ENCODE peak calls at places on chromosome 1, in ten cellular contexts. One of them, this sample, is unnamed.

GRCh38 chr1:164559342-164560070 is 522 bp downstream of the PBX1 start:
- DNase-seq in GM03348: peak
- DNase-seq in activated naive CD4-positive, alpha-beta T cell: no peak
- DNase-seq in fibroblast of the conjunctiva: no peak
- DNase-seq in fibroblast of pulmonary artery: peak
- DNase-seq in cardiac fibroblast: peak
- DNase-seq in stimulated activated naive CD8-positive, alpha-beta T cell treated with anti-CD3 and anti-CD28 coated beads, Interleukin-15, Interleukin-2, amounts not matched to agents 100 U/mL and 50 U/mL, for 24 hours: no peak
- DNase-seq in bronchial epithelial cell: peak
- DNase-seq in left lung: no peak
- DNase-seq in GM23338: peak
- DNase-seq in this sample: no peak

GRCh38 chr1:239870194-239870593 is 221.5 kb upstream of the FMN2 start:
- DNase-seq in activated naive CD4-positive, alpha-beta T cell: no peak
- DNase-seq in left lung: no peak
- DNase-seq in bronchial epithelial cell: no peak
- DNase-seq in GM23338: no peak
- DNase-seq in cardiac fibroblast: no peak
- DNase-seq in fibroblast of the conjunctiva: no peak
- DNase-seq in GM03348: no peak
- DNase-seq in stimulated activated naive CD8-positive, alpha-beta T cell treated with anti-CD3 and anti-CD28 coated beads, Interleukin-15, Interleukin-2, amounts not matched to agents 100 U/mL and 50 U/mL, for 24 hours: no peak
- DNase-seq in fibroblast of pulmonary artery: no peak
- DNase-seq in this sample: no peak

GRCh38 chr1:44312652-44313196 is 42.3 kb downstream of the ERI3 start:
- DNase-seq in GM03348: no peak
- DNase-seq in cardiac fibroblast: no peak
- DNase-seq in activated naive CD4-positive, alpha-beta T cell: no peak
- DNase-seq in fibroblast of pulmonary artery: no peak
- DNase-seq in fibroblast of the conjunctiva: no peak
- DNase-seq in stimulated activated naive CD8-positive, alpha-beta T cell treated with anti-CD3 and anti-CD28 coated beads, Interleukin-15, Interleukin-2, amounts not matched to agents 100 U/mL and 50 U/mL, for 24 hours: no peak
- DNase-seq in left lung: no peak
- DNase-seq in GM23338: no peak
- DNase-seq in bronchial epithelial cell: no peak
- DNase-seq in this sample: no peak

GRCh38 chr1:82386365-82387069 is 585.8 kb downstream of the ADGRL2 start:
- DNase-seq in left lung: no peak
- DNase-seq in GM23338: no peak
- DNase-seq in fibroblast of the conjunctiva: no peak
- DNase-seq in fibroblast of pulmonary artery: no peak
- DNase-seq in GM03348: no peak
- DNase-seq in activated naive CD4-positive, alpha-beta T cell: no peak
- DNase-seq in cardiac fibroblast: no peak
- DNase-seq in stimulated activated naive CD8-positive, alpha-beta T cell treated with anti-CD3 and anti-CD28 coated beads, Interleukin-15, Interleukin-2, amounts not matched to agents 100 U/mL and 50 U/mL, for 24 hours: no peak
- DNase-seq in bronchial epithelial cell: peak
- DNase-seq in this sample: no peak

GRCh38 chr1:106879538-106879937 is 176.9 kb upstream of the PRMT6 start:
- DNase-seq in cardiac fibroblast: no peak
- DNase-seq in GM03348: no peak
- DNase-seq in activated naive CD4-positive, alpha-beta T cell: no peak
- DNase-seq in fibroblast of the conjunctiva: no peak
- DNase-seq in fibroblast of pulmonary artery: no peak
- DNase-seq in GM23338: peak
- DNase-seq in bronchial epithelial cell: peak
- DNase-seq in left lung: peak
- DNase-seq in stimulated activated naive CD8-positive, alpha-beta T cell treated with anti-CD3 and anti-CD28 coated beads, Interleukin-15, Interleukin-2, amounts not matched to agents 100 U/mL and 50 U/mL, for 24 hours: no peak
- DNase-seq in this sample: no peak

GRCh38 chr1:67118191-67118590 is 16.6 kb downstream of the C1orf141 start:
- DNase-seq in left lung: no peak
- DNase-seq in GM03348: no peak
- DNase-seq in activated naive CD4-positive, alpha-beta T cell: no peak
- DNase-seq in stimulated activated naive CD8-positive, alpha-beta T cell treated with anti-CD3 and anti-CD28 coated beads, Interleukin-15, Interleukin-2, amounts not matched to agents 100 U/mL and 50 U/mL, for 24 hours: no peak
- DNase-seq in fibroblast of pulmonary artery: no peak
- DNase-seq in fibroblast of the conjunctiva: no peak
- DNase-seq in GM23338: no peak
- DNase-seq in bronchial epithelial cell: no peak
- DNase-seq in cardiac fibroblast: no peak
- DNase-seq in this sample: no peak

GRCh38 chr1:60425528-60425927 is 352.0 kb upstream of the C1orf87 start:
- DNase-seq in cardiac fibroblast: peak
- DNase-seq in bronchial epithelial cell: peak
- DNase-seq in activated naive CD4-positive, alpha-beta T cell: no peak
- DNase-seq in fibroblast of the conjunctiva: no peak
- DNase-seq in stimulated activated naive CD8-positive, alpha-beta T cell treated with anti-CD3 and anti-CD28 coated beads, Interleukin-15, Interleukin-2, amounts not matched to agents 100 U/mL and 50 U/mL, for 24 hours: no peak
- DNase-seq in fibroblast of pulmonary artery: peak
- DNase-seq in GM23338: peak
- DNase-seq in GM03348: peak
- DNase-seq in left lung: no peak
- DNase-seq in this sample: no peak

GRCh38 chr1:169363046-169363756 is 4.4 kb downstream of the NME7 start:
- DNase-seq in left lung: no peak
- DNase-seq in bronchial epithelial cell: peak
- DNase-seq in GM23338: no peak
- DNase-seq in GM03348: peak
- DNase-seq in stimulated activated naive CD8-positive, alpha-beta T cell treated with anti-CD3 and anti-CD28 coated beads, Interleukin-15, Interleukin-2, amounts not matched to agents 100 U/mL and 50 U/mL, for 24 hours: peak
- DNase-seq in cardiac fibroblast: peak
- DNase-seq in fibroblast of pulmonary artery: peak
- DNase-seq in fibroblast of the conjunctiva: peak
- DNase-seq in activated naive CD4-positive, alpha-beta T cell: no peak
- DNase-seq in this sample: no peak

GRCh38 chr1:225593414-225593813 is 59.5 kb downstream of the ENAH start:
- DNase-seq in fibroblast of pulmonary artery: no peak
- DNase-seq in fibroblast of the conjunctiva: no peak
- DNase-seq in activated naive CD4-positive, alpha-beta T cell: no peak
- DNase-seq in cardiac fibroblast: no peak
- DNase-seq in stimulated activated naive CD8-positive, alpha-beta T cell treated with anti-CD3 and anti-CD28 coated beads, Interleukin-15, Interleukin-2, amounts not matched to agents 100 U/mL and 50 U/mL, for 24 hours: no peak
- DNase-seq in GM03348: no peak
- DNase-seq in bronchial epithelial cell: no peak
- DNase-seq in GM23338: no peak
- DNase-seq in left lung: no peak
- DNase-seq in this sample: no peak

GRCh38 chr1:152969036-152969435 is 1.4 kb upstream of the SPRR4 start:
- DNase-seq in GM03348: no peak
- DNase-seq in stimulated activated naive CD8-positive, alpha-beta T cell treated with anti-CD3 and anti-CD28 coated beads, Interleukin-15, Interleukin-2, amounts not matched to agents 100 U/mL and 50 U/mL, for 24 hours: no peak
- DNase-seq in left lung: no peak
- DNase-seq in cardiac fibroblast: no peak
- DNase-seq in bronchial epithelial cell: no peak
- DNase-seq in activated naive CD4-positive, alpha-beta T cell: no peak
- DNase-seq in GM23338: no peak
- DNase-seq in fibroblast of pulmonary artery: no peak
- DNase-seq in fibroblast of the conjunctiva: no peak
- DNase-seq in this sample: no peak

GRCh38 chr1:200767326-200767725 is 28.6 kb downstream of the CAMSAP2 start:
- DNase-seq in stimulated activated naive CD8-positive, alpha-beta T cell treated with anti-CD3 and anti-CD28 coated beads, Interleukin-15, Interleukin-2, amounts not matched to agents 100 U/mL and 50 U/mL, for 24 hours: no peak
- DNase-seq in bronchial epithelial cell: no peak
- DNase-seq in left lung: no peak
- DNase-seq in fibroblast of pulmonary artery: peak
- DNase-seq in activated naive CD4-positive, alpha-beta T cell: no peak
- DNase-seq in GM23338: no peak
- DNase-seq in cardiac fibroblast: peak
- DNase-seq in fibroblast of the conjunctiva: peak
- DNase-seq in GM03348: peak
- DNase-seq in this sample: no peak

GRCh38 chr1:53617382-53618217 is 121.4 kb downstream of the GLIS1 start:
- DNase-seq in stimulated activated naive CD8-positive, alpha-beta T cell treated with anti-CD3 and anti-CD28 coated beads, Interleukin-15, Interleukin-2, amounts not matched to agents 100 U/mL and 50 U/mL, for 24 hours: no peak
- DNase-seq in cardiac fibroblast: peak
- DNase-seq in fibroblast of the conjunctiva: no peak
- DNase-seq in left lung: peak
- DNase-seq in fibroblast of pulmonary artery: peak
- DNase-seq in bronchial epithelial cell: peak
- DNase-seq in GM23338: no peak
- DNase-seq in GM03348: no peak
- DNase-seq in activated naive CD4-positive, alpha-beta T cell: no peak
- DNase-seq in this sample: no peak

GRCh38 chr1:176531036-176531435 is 68.1 kb downstream of the PAPPA2 start:
- DNase-seq in cardiac fibroblast: no peak
- DNase-seq in GM23338: no peak
- DNase-seq in left lung: no peak
- DNase-seq in activated naive CD4-positive, alpha-beta T cell: no peak
- DNase-seq in fibroblast of the conjunctiva: no peak
- DNase-seq in fibroblast of pulmonary artery: no peak
- DNase-seq in GM03348: no peak
- DNase-seq in stimulated activated naive CD8-positive, alpha-beta T cell treated with anti-CD3 and anti-CD28 coated beads, Interleukin-15, Interleukin-2, amounts not matched to agents 100 U/mL and 50 U/mL, for 24 hours: no peak
- DNase-seq in bronchial epithelial cell: no peak
- DNase-seq in this sample: no peak